ENCODE peak calls at places on chromosomes 16 and 17, in seven cellular contexts. M, Z, W, K, J, E and H are unnamed samples. For H3K27me3, the result is how much of the 10 kb centered on the place peaks cover.

GRCh38 chr17:42675348-42675983 is 1.3 kb downstream of the PLEKHH3 start:
- DNase-seq in W (peak), J (no peak), M (no peak), E (peak), Z (no peak), K (peak), H (no peak)

GRCh38 chr16:17921357-17921978 is 415.1 kb downstream of the NPIPA8 start:
- DNase-seq in K (no peak), Z (peak), E (no peak), J (peak), M (no peak), W (peak), H (no peak)

GRCh38 chr16:27450836-27451341 is 48.9 kb downstream of the IL21R start:
- DNase-seq in Z (no peak), E (no peak), M (no peak), W (no peak), K (no peak), J (no peak), H (no peak)

GRCh38 chr17:80028030-80028429 is 7.6 kb downstream of the TBC1D16 start:
- DNase-seq in E (no peak), J (no peak), Z (no peak), K (no peak), W (peak), M (no peak), H (no peak)

GRCh38 chr17:77873518-77874302 is 84.8 kb upstream of the TNRC6C start:
- DNase-seq in K (no peak), M (no peak), W (no peak), Z (no peak), E (no peak), J (no peak), H (no peak)

GRCh38 chr17:38676706-38677504 is 2.1 kb upstream of the EPOP start:
- DNase-seq in W (peak), K (peak), M (peak), E (peak), J (peak), Z (peak), H (peak)

GRCh38 chr16:67441907-67442306 is 11.0 kb downstream of the HSD11B2 start:
- DNase-seq in K (no peak), E (no peak), W (no peak), M (no peak), J (no peak), Z (no peak), H (no peak)

GRCh38 chr16:577796-578195 is 8.0 kb downstream of the PIGQ start:
- DNase-seq in M (no peak), K (no peak), J (no peak), Z (no peak), E (no peak), W (no peak), H (no peak)

GRCh38 chr16:50573279-50573678 is 25.1 kb downstream of the NKD1 start:
- DNase-seq in J (no peak), M (no peak), W (no peak), E (no peak), Z (no peak), K (no peak), H (no peak)

GRCh38 chr16:9053006-9053601 is 38.3 kb upstream of the HAPSTR1 start:
- DNase-seq in W (peak), M (no peak), E (peak), Z (peak), K (no peak), J (peak), H (peak)

GRCh38 chr16:87202346-87202745 is 114.8 kb downstream of the C16orf95 start:
- DNase-seq in K (peak), Z (no peak), M (no peak), J (no peak), W (no peak), E (no peak), H (no peak)

GRCh38 chr17:63827801-63828221 is 348 bp upstream of the FTSJ3 start:
- DNase-seq in K (no peak), E (no peak), Z (no peak), J (no peak), W (no peak), M (no peak), H (no peak)

GRCh38 chr17:45429338-45430005 is 3.2 kb downstream of the ARHGAP27 start:
- DNase-seq in W (no peak), K (no peak), Z (no peak), M (no peak), J (peak), E (peak), H (no peak)

GRCh38 chr17:75289832-75290337 is 652 bp upstream of the SLC25A19 start:
- DNase-seq in Z (peak), M (peak), K (peak), J (no peak), W (peak), E (no peak), H (no peak)

DNA sequence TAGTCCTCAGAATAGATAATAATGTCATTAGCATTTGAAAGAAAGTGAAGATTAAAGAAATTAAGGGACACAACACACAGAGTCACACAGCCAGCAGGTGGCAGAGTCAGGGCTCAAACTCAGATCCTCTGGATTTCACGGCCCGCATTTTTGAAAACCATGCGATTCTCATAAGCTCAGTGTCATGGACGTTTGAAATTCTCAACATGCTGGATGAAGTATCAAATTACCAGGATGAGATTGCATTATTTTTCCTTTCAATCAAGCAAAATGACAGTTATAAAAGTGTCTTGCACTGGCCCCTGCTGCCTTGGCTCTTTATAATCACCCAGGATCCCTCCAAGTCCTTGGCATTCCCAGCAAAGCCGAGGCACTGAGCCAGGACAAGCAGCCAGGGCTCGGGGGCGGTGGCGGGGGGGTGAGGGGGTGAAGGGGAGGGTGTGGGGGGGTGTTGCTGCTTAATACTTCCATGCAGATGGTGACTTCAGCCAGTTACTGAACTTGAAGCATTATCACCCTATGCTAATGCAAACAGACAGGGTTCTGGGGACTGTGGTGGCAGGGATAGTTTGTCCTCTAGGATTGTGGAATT is 6.6 kb upstream of the BMERB1 start:
- DNase-seq in K (peak), J (peak), M (peak), E (peak), W (peak), Z (peak), H (peak)
- H3K4me3 ChIP-seq in K (peak), J (no peak), M (no peak), E (no peak), W (no peak), Z (no peak), H (peak)

DNA sequence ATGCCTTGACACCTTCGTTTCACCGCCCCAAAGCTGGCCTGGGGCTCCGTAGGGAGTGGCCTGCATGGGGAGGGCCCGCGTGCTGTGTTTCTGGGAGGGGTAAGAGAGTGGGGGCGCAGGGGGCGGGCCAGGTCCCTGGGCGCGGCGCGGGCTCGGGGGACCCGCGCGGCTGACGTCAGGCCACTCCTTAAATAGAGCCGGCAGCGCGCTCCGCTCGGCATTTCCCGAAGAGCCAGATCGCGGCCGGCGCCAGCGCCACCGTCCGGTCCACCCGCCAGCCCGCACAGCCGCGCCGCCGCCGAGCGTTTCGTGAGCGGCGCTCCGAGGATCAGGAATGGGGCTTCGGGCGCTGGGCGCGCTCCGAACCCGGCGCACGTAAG is at the start of gene HS3ST2:
- DNase-seq in W (peak), E (peak), Z (peak), M (no peak), K (peak), J (peak), H (no peak)
- TF ChIP-seq CTCF in W (no peak), E (no peak), Z (peak), M (no peak), K (no peak), J (peak), H (peak)

GRCh38 chr16:3189869-3190268 is 1.9 kb downstream of the OR1F1 start:
- DNase-seq in Z (no peak), M (no peak), E (no peak), J (peak), K (no peak), W (no peak), H (no peak)
- H3K27me3 ChIP-seq in Z (under half), M (under half), E (half or more), J (half or more), K (under half), W (half or more), H (under half)

GRCh38 chr17:33506889-33507650 is 214.0 kb upstream of the ASIC2 start:
- DNase-seq in J (no peak), K (no peak), Z (no peak), W (no peak), E (no peak), M (no peak), H (no peak)
- H3K4me3 ChIP-seq in J (no peak), K (no peak), Z (no peak), W (no peak), E (no peak), M (no peak), H (no peak)

GRCh38 chr17:51359055-51359454 is 98.7 kb downstream of the UTP18 start:
- DNase-seq in J (no peak), M (no peak), W (no peak), E (no peak), Z (no peak), K (no peak), H (no peak)
- TF ChIP-seq CTCF in J (no peak), M (no peak), W (no peak), E (no peak), Z (no peak), K (no peak), H (no peak)

GRCh38 chr16:56192644-56192960 is 1.3 kb downstream of the GNAO1 start:
- DNase-seq in W (no peak), Z (no peak), K (no peak), M (no peak), J (no peak), E (no peak), H (no peak)

GRCh38 chr16:56189990-56190902 is 1.0 kb upstream of the GNAO1 start:
- DNase-seq in Z (no peak), J (peak), M (no peak), E (no peak), W (no peak), K (no peak), H (no peak)

GRCh38 chr16:56192971-56193936 is 2.0 kb downstream of the GNAO1 start:
- DNase-seq in W (no peak), M (no peak), Z (no peak), J (peak), E (no peak), K (no peak), H (no peak)

GRCh38 chr16:56191807-56192643 is 736 bp downstream of the GNAO1 start:
- DNase-seq in M (no peak), J (peak), W (no peak), K (no peak), Z (no peak), E (no peak), H (no peak)

GRCh38 chr16:56190903-56191806 is at the start of gene GNAO1:
- DNase-seq in K (peak), E (peak), W (peak), M (peak), J (peak), Z (peak), H (no peak)
- H3K27me3 ChIP-seq in K (under half), E (under half), W (under half), M (under half), J (half or more), Z (under half), H (under half)